ENCODE peak calls at places on chromosomes 6 and 20, in ten cellular contexts. D, K, M, A, Q, X, H, N, Z and T are unnamed samples.

GRCh38 chr20:49916146-49917002 is 1.0 kb upstream of the SPATA2 start:
- DNase-seq in D (no peak), K (no peak), M (peak; percentile 71), A (no peak), Q (no peak), X (no peak), H (no peak), N (no peak), Z (no peak), T (no peak)

GRCh38 chr6:148881593-148882311 is 134.9 kb downstream of the UST start:
- DNase-seq in D (no peak), K (no peak), M (no peak), A (no peak), Q (no peak), X (no peak), H (no peak), N (no peak), Z (no peak), T (no peak)

GRCh38 chr6:122839477-122839876 is 50.4 kb downstream of the SMPDL3A start:
- DNase-seq in D (peak; percentile 70), K (peak; percentile 60), M (peak; percentile 72), A (peak; percentile 44), Q (peak; percentile 55), X (no peak), H (peak; percentile 39), N (no peak), Z (peak; percentile 23), T (peak; percentile 49)

GRCh38 chr6:167799033-167799933 is 27.4 kb upstream of the AFDN start:
- DNase-seq in D (no peak), K (no peak), M (peak; percentile 43), A (no peak), Q (no peak), X (peak; percentile 65), H (no peak), N (no peak), Z (no peak), T (peak; percentile 55)

GRCh38 chr20:49580818-49581174 is 12.9 kb upstream of the PTGIS start:
- DNase-seq in D (no peak), K (no peak), M (no peak), A (no peak), Q (no peak), X (no peak), H (no peak), N (no peak), Z (no peak), T (no peak)

GRCh38 chr6:137473651-137474050 is 20.5 kb downstream of the OLIG3 start:
- DNase-seq in D (no peak), K (no peak), M (no peak), A (no peak), Q (no peak), X (no peak), H (no peak), N (no peak), Z (no peak), T (no peak)

GRCh38 chr6:105592329-105592728 is 189.4 kb upstream of the PREP start:
- DNase-seq in D (no peak), K (no peak), M (no peak), A (peak; percentile 34), Q (no peak), X (no peak), H (no peak), N (peak; percentile 63), Z (no peak), T (no peak)

GRCh38 chr20:10563935-10564492 is 109.8 kb downstream of the JAG1 start:
- DNase-seq in D (no peak), K (no peak), M (no peak), A (no peak), Q (no peak), X (no peak), H (no peak), N (no peak), Z (no peak), T (no peak)

DNA sequence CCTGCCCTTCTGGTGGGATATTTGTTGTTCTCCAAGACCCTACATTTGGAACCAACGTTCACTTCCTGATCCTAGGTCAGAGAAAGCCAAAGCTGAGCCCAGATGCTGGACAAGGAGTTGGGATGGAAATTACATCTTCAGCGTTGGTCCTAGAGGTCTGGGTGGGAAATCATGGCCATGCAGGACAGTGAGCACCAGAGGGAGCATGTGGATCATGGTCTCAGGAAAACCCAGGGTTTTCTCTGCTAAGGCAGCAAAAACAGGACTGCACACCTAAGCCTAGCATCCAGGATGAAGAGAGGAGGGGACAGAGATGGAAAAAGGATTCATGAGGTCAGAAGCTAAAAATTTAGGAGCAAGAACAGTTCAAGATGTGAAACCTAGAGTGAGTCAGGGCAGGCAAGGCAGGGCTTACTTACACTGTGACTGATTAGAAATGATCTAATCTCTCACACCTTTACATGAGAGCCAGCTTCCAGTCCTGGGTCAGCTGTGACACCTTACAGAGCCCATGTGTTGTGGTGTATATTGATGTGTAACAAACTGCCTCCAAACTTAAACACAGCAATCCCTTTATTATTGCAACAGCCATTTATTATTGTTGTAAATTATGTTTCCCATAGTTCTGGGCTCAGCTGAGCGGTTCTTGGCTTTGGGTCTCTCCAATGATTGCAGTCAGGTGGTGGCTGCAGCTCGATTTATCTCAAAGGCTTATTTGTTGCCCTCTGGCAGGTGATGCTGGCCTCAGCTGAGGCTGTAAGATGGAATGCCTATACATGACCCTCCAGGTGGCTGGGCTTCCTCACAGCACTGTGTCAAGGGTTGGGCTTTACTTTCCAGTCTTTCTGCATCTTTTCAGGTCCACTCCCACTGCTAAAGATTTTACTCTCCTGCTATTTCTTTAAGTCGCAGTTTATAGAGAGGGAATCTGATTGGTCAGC is 6.5 kb downstream of the C20orf202 start:
- DNase-seq in D (no peak), K (no peak), M (no peak), A (no peak), Q (no peak), X (no peak), H (no peak), N (no peak), Z (no peak), T (no peak)
- TF ChIP-seq CTCF in D (peak; percentile 29), K (no peak), M (no peak), A (no peak), Q (no peak), X (no peak), H (peak; percentile 14), N (peak; percentile 53), Z (no peak), T (peak; percentile 24)

GRCh38 chr6:132726608-132726975 is 12.7 kb upstream of the VNN1 start:
- DNase-seq in D (no peak), K (no peak), M (no peak), A (no peak), Q (no peak), X (no peak), H (no peak), N (no peak), Z (no peak), T (no peak)

GRCh38 chr6:132725947-132726607 is 12.2 kb upstream of the VNN1 start:
- DNase-seq in D (no peak), K (no peak), M (no peak), A (no peak), Q (no peak), X (no peak), H (no peak), N (no peak), Z (no peak), T (no peak)

GRCh38 chr6:132731086-132731485 is 17.2 kb upstream of the VNN1 start:
- DNase-seq in D (no peak), K (no peak), M (no peak), A (no peak), Q (no peak), X (no peak), H (no peak), N (no peak), Z (no peak), T (no peak)

GRCh38 chr6:132730560-132730959 is 16.7 kb upstream of the VNN1 start:
- DNase-seq in D (no peak), K (no peak), M (no peak), A (no peak), Q (no peak), X (no peak), H (no peak), N (peak; percentile 68), Z (no peak), T (no peak)

DNA sequence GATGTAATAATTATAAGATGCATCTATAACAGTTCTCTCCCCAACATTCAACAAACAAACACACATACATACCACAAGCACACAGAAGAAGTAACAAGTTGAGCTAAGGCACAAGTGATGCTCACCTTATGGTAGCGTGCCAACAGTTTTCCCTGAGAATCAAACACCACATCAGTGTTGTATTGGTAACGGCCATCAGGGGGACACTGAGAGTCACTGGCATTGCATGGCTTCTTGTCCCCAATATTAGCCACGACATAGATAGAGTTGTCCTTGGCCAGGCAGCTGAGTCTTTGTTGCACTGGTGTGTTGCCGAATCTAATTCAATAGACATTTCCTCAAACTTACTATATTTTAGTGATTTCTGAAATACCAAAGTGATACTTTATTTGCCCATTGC is 14.8 kb upstream of the VNN1 start:
- DNase-seq in D (no peak), K (no peak), M (no peak), A (no peak), Q (no peak), X (no peak), H (no peak), N (no peak), Z (no peak), T (no peak)
- TF ChIP-seq CTCF in D (no peak), K (no peak), M (no peak), A (no peak), Q (no peak), X (no peak), H (peak; percentile 25), N (no peak), Z (peak; percentile 15), T (no peak)

GRCh38 chr20:23327617-23328333 is 22.8 kb upstream of the NXT1 start:
- DNase-seq in D (no peak), K (no peak), M (no peak), A (no peak), Q (no peak), X (no peak), H (no peak), N (no peak), Z (no peak), T (no peak)
- TF ChIP-seq CTCF in D (no peak), K (no peak), M (no peak), A (no peak), Q (no peak), X (no peak), H (no peak), N (no peak), Z (no peak), T (no peak)

GRCh38 chr20:35226126-35226774 is at the start of gene MMP24:
- DNase-seq in D (no peak), K (no peak), M (peak; percentile 9), A (no peak), Q (peak; percentile 33), X (no peak), H (no peak), N (no peak), Z (no peak), T (no peak)

GRCh38 chr20:35226775-35227681 is 538 bp downstream of the MMP24 start:
- DNase-seq in D (peak; percentile 89), K (no peak), M (peak; percentile 50), A (peak; percentile 61), Q (peak; percentile 74), X (no peak), H (peak; percentile 74), N (no peak), Z (peak; percentile 21), T (no peak)

GRCh38 chr20:35223941-35224340 is 2.5 kb upstream of the MMP24 start:
- DNase-seq in D (no peak), K (no peak), M (no peak), A (no peak), Q (no peak), X (no peak), H (no peak), N (no peak), Z (no peak), T (no peak)

GRCh38 chr20:35224536-35224935 is 2.0 kb upstream of the MMP24 start:
- DNase-seq in D (no peak), K (no peak), M (no peak), A (no peak), Q (no peak), X (no peak), H (no peak), N (no peak), Z (no peak), T (no peak)

DNA sequence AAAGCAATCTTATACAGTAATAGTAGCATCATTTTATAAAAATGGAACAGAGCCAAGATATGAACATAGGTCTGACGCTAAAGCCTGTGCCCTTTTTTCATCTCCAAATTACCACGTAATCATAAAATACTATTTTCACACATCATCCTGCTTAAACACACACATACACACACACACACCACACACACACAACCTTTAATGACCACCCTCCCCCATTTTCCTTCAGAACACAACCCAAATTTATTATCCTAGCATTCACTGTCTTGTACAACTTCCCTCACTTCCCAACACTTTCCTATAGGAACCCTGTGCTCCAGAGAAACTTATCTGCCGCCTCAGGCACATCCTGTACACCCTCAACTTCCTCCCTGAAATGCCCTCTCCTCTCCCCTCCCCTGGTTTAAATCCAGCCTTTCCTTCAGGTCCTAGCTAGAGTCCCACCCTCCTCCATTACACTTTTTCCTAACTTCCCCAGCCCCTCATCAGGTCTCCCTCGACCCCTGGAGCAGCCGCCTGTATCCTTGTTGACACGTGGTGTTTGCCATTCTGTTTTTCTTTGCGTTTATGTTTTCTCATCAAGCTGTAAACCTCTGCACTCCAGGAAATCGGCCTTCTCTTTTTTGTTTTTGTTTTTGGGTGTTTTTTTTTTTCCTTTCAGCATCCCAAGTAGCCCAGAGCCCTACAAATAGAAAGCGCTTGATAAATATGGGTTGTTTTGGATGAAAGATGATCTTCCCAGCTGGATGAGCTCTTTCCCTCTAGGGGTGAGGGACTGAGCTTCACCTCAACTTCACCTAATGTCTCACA is 968 bp upstream of the MMP24 start:
- DNase-seq in D (no peak), K (no peak), M (no peak), A (no peak), Q (no peak), X (no peak), H (no peak), N (no peak), Z (no peak), T (no peak)
- TF ChIP-seq CTCF in D (no peak), K (no peak), M (no peak), A (no peak), Q (no peak), X (no peak), H (no peak), N (no peak), Z (no peak), T (no peak)